ENCODE peak calls at places on chromosomes 1 and 21, in seven cellular contexts. W is stimulated activated CD4-positive, alpha-beta T cell treated with anti-CD3 and anti-CD28 coated beads, Interleukin-12 subunit alpha, Interleukin-12 subunit beta, amount 100 ng/mL, for 48 hours; T is right atrium auricular region; J is AG09309; Z is T-helper 2 cell; X is neural crest cell; I is fibroblast of the aortic adventitia. E is an unnamed sample.
A peak's percentile ranks its signal among the peaks of the same experiment; 100 is the strongest.

GRCh38 chr1:221078260-221078965 is 199.2 kb downstream of the HLX start:
- DNase-seq in X (no peak), I (peak; percentile 41), W (no peak), Z (no peak), J (no peak), T (no peak), E (no peak)

GRCh38 chr1:87927391-87928073 is 598.9 kb downstream of the LMO4 start:
- DNase-seq in W (no peak), X (no peak), J (no peak), T (no peak), I (peak; percentile 23), Z (no peak), E (no peak)

GRCh38 chr1:162571696-162572095 is 10.2 kb downstream of the UAP1 start:
- DNase-seq in W (no peak), Z (no peak), I (no peak), T (no peak), J (no peak), X (no peak), E (no peak)

GRCh38 chr1:165925498-165926079 is 98.2 kb downstream of the UCK2 start:
- DNase-seq in J (no peak), Z (no peak), W (no peak), X (no peak), I (no peak), T (no peak), E (no peak)

GRCh38 chr1:182725264-182725965 is 41.0 kb upstream of the RGS8 start:
- DNase-seq in T (no peak), W (no peak), Z (no peak), I (no peak), X (no peak), J (no peak), E (no peak)

GRCh38 chr1:207748737-207749528 is 2.9 kb upstream of the CD46 start:
- DNase-seq in T (no peak), Z (no peak), I (no peak), W (no peak), X (no peak), J (no peak), E (no peak)

GRCh38 chr1:150061632-150062101 is 5.9 kb upstream of the VPS45 start:
- DNase-seq in T (no peak), J (peak; percentile 89), W (no peak), I (peak; percentile 99), X (no peak), Z (no peak), E (no peak)

GRCh38 chr1:94858276-94858675 is 38.1 kb downstream of the SLC44A3 start:
- DNase-seq in T (no peak), I (no peak), X (no peak), J (no peak), W (no peak), Z (no peak), E (no peak)

GRCh38 chr1:92277105-92277504 is 21.7 kb downstream of the GLMN start:
- DNase-seq in X (no peak), T (no peak), J (no peak), Z (no peak), W (no peak), I (peak; percentile 44), E (no peak)

GRCh38 chr1:113286156-113286555 is 104.2 kb upstream of the MAGI3 start:
- DNase-seq in I (no peak), T (no peak), X (no peak), Z (no peak), W (no peak), J (no peak), E (no peak)

GRCh38 chr1:228268891-228269285 is 61.0 kb downstream of the OBSCN start:
- DNase-seq in I (no peak), J (no peak), T (no peak), Z (no peak), X (no peak), W (no peak), E (no peak)

GRCh38 chr1:155127105-155127671 is 488 bp upstream of the EFNA1 start:
- DNase-seq in I (peak; percentile 34), J (no peak), T (peak; percentile 75), Z (no peak), W (no peak), X (peak; percentile 26), E (no peak)

GRCh38 chr1:116292929-116293725 is 79.9 kb upstream of the ATP1A1 start:
- DNase-seq in I (no peak), Z (no peak), T (no peak), J (no peak), W (no peak), X (no peak), E (no peak)

GRCh38 chr1:158095737-158096335 is 84.9 kb upstream of the CD1D start:
- DNase-seq in I (peak; percentile 34), J (no peak), Z (no peak), W (no peak), T (no peak), X (no peak), E (peak; percentile 20)

GRCh38 chr1:40312238-40313205 is 4.6 kb downstream of the COL9A2 start:
- DNase-seq in Z (no peak), W (no peak), T (no peak), I (no peak), J (no peak), X (no peak), E (peak; percentile 77)

GRCh38 chr1:211613108-211613947 is 34.4 kb upstream of the SLC30A1 start:
- DNase-seq in X (no peak), Z (no peak), I (peak; percentile 98), J (peak; percentile 95), W (no peak), T (peak; percentile 95), E (peak; percentile 52)

GRCh38 chr1:162069334-162070093 is at the start of gene NOS1AP:
- DNase-seq in X (peak; percentile 65), W (peak; percentile 55), T (peak; percentile 65), Z (peak; percentile 69), J (no peak), I (no peak), E (peak; percentile 49)

GRCh38 chr21:45305831-45306230 is 18.1 kb upstream of the POFUT2 start:
- DNase-seq in X (no peak), Z (no peak), J (no peak), W (no peak), I (no peak), T (no peak), E (no peak)

GRCh38 chr1:89068291-89068690 is 3.3 kb upstream of the GBP1 start:
- DNase-seq in X (no peak), T (no peak), I (peak; percentile 38), Z (no peak), W (no peak), J (peak; percentile 55), E (no peak)

E was measured in CMK.